ENCODE peak calls at places on chromosomes 3 and 15, in nine cellular contexts. One of them, this sample, is unnamed.

GRCh38 chr15:52652984-52653383 is 26.2 kb downstream of the ATOSA start:
- DNase-seq in fibroblast of gingiva: peak; percentile 45
- DNase-seq in GM23248: peak; percentile 55
- DNase-seq in A549: no peak
- DNase-seq in activated T-cell treated with anti-CD3 and anti-CD28 coated beads for 1 hour: no peak
- DNase-seq in COR-L47: no peak
- DNase-seq in NCI-H774: no peak
- DNase-seq in neuronal stem cell: no peak
- DNase-seq in AG08395: peak; percentile 15
- DNase-seq in this sample: no peak

GRCh38 chr3:45123030-45123429 is 23.1 kb downstream of the CDCP1 start:
- DNase-seq in A549: peak; percentile 41
- DNase-seq in activated T-cell treated with anti-CD3 and anti-CD28 coated beads for 1 hour: no peak
- DNase-seq in GM23248: peak; percentile 95
- DNase-seq in fibroblast of gingiva: peak; percentile 87
- DNase-seq in AG08395: peak; percentile 72
- DNase-seq in COR-L47: no peak
- DNase-seq in NCI-H774: no peak
- DNase-seq in neuronal stem cell: no peak
- DNase-seq in this sample: no peak

GRCh38 chr3:70974752-70975151 is 608.8 kb downstream of the FOXP1 start:
- DNase-seq in AG08395: no peak
- DNase-seq in COR-L47: no peak
- DNase-seq in GM23248: no peak
- DNase-seq in NCI-H774: no peak
- DNase-seq in A549: no peak
- DNase-seq in neuronal stem cell: no peak
- DNase-seq in activated T-cell treated with anti-CD3 and anti-CD28 coated beads for 1 hour: no peak
- DNase-seq in fibroblast of gingiva: no peak
- DNase-seq in this sample: no peak

GRCh38 chr15:55714064-55714463 is 28.9 kb downstream of the PRTG start:
- DNase-seq in NCI-H774: no peak
- DNase-seq in activated T-cell treated with anti-CD3 and anti-CD28 coated beads for 1 hour: no peak
- DNase-seq in GM23248: no peak
- DNase-seq in neuronal stem cell: no peak
- DNase-seq in A549: no peak
- DNase-seq in AG08395: no peak
- DNase-seq in fibroblast of gingiva: no peak
- DNase-seq in COR-L47: no peak
- DNase-seq in this sample: no peak

GRCh38 chr15:62469478-62469873 is 304.4 kb upstream of the C2CD4B start:
- DNase-seq in fibroblast of gingiva: peak; percentile 64
- DNase-seq in neuronal stem cell: no peak
- DNase-seq in activated T-cell treated with anti-CD3 and anti-CD28 coated beads for 1 hour: no peak
- DNase-seq in NCI-H774: no peak
- DNase-seq in A549: no peak
- DNase-seq in COR-L47: no peak
- DNase-seq in AG08395: peak; percentile 58
- DNase-seq in GM23248: peak; percentile 76
- DNase-seq in this sample: no peak

GRCh38 chr3:132659000-132659369 is 624 bp downstream of the ACAD11 start:
- DNase-seq in NCI-H774: no peak
- DNase-seq in AG08395: no peak
- DNase-seq in A549: no peak
- DNase-seq in fibroblast of gingiva: no peak
- DNase-seq in GM23248: peak; percentile 67
- DNase-seq in activated T-cell treated with anti-CD3 and anti-CD28 coated beads for 1 hour: no peak
- DNase-seq in COR-L47: no peak
- DNase-seq in neuronal stem cell: no peak
- DNase-seq in this sample: no peak

GRCh38 chr3:177729939-177730700 is 532.8 kb upstream of the TBL1XR1 start:
- DNase-seq in fibroblast of gingiva: peak; percentile 86
- DNase-seq in NCI-H774: no peak
- DNase-seq in GM23248: no peak
- DNase-seq in AG08395: no peak
- DNase-seq in A549: no peak
- DNase-seq in COR-L47: peak; percentile 19
- DNase-seq in neuronal stem cell: no peak
- DNase-seq in activated T-cell treated with anti-CD3 and anti-CD28 coated beads for 1 hour: no peak
- DNase-seq in this sample: no peak

GRCh38 chr15:40308844-40309189 is 1.1 kb upstream of the PLCB2 start:
- DNase-seq in neuronal stem cell: no peak
- DNase-seq in A549: no peak
- DNase-seq in fibroblast of gingiva: no peak
- DNase-seq in COR-L47: no peak
- DNase-seq in AG08395: no peak
- DNase-seq in activated T-cell treated with anti-CD3 and anti-CD28 coated beads for 1 hour: no peak
- DNase-seq in NCI-H774: no peak
- DNase-seq in GM23248: no peak
- DNase-seq in this sample: no peak

GRCh38 chr3:195558602-195559001 is 15.5 kb upstream of the PPP1R2 start:
- DNase-seq in AG08395: no peak
- DNase-seq in activated T-cell treated with anti-CD3 and anti-CD28 coated beads for 1 hour: no peak
- DNase-seq in GM23248: peak; percentile 41
- DNase-seq in NCI-H774: peak; percentile 74
- DNase-seq in neuronal stem cell: no peak
- DNase-seq in fibroblast of gingiva: peak; percentile 58
- DNase-seq in COR-L47: peak; percentile 67
- DNase-seq in A549: no peak
- DNase-seq in this sample: peak; percentile 90

GRCh38 chr3:42756681-42757213 is 16.3 kb downstream of the CCDC13 start:
- DNase-seq in A549: no peak
- DNase-seq in GM23248: no peak
- DNase-seq in activated T-cell treated with anti-CD3 and anti-CD28 coated beads for 1 hour: no peak
- DNase-seq in NCI-H774: no peak
- DNase-seq in fibroblast of gingiva: no peak
- DNase-seq in COR-L47: no peak
- DNase-seq in neuronal stem cell: no peak
- DNase-seq in AG08395: no peak
- DNase-seq in this sample: no peak

GRCh38 chr3:51860703-51861665 is at the start of gene IQCF2:
- DNase-seq in GM23248: no peak
- DNase-seq in fibroblast of gingiva: no peak
- DNase-seq in AG08395: no peak
- DNase-seq in A549: no peak
- DNase-seq in COR-L47: no peak
- DNase-seq in NCI-H774: no peak
- DNase-seq in activated T-cell treated with anti-CD3 and anti-CD28 coated beads for 1 hour: no peak
- DNase-seq in neuronal stem cell: no peak
- DNase-seq in this sample: no peak

GRCh38 chr3:129596194-129597086 is 10.0 kb downstream of the PLXND1 start:
- DNase-seq in COR-L47: no peak
- DNase-seq in fibroblast of gingiva: peak; percentile 98
- DNase-seq in A549: no peak
- DNase-seq in NCI-H774: no peak
- DNase-seq in neuronal stem cell: no peak
- DNase-seq in AG08395: peak; percentile 96
- DNase-seq in GM23248: peak; percentile 95
- DNase-seq in activated T-cell treated with anti-CD3 and anti-CD28 coated beads for 1 hour: no peak
- DNase-seq in this sample: peak; percentile 81

GRCh38 chr15:33021806-33022389 is 172.6 kb downstream of the FMN1 start:
- DNase-seq in neuronal stem cell: peak; percentile 23
- DNase-seq in GM23248: peak; percentile 79
- DNase-seq in COR-L47: peak; percentile 64
- DNase-seq in A549: peak; percentile 79
- DNase-seq in activated T-cell treated with anti-CD3 and anti-CD28 coated beads for 1 hour: no peak
- DNase-seq in fibroblast of gingiva: peak; percentile 56
- DNase-seq in AG08395: peak; percentile 79
- DNase-seq in NCI-H774: peak; percentile 33
- DNase-seq in this sample: peak; percentile 47

GRCh38 chr3:71006810-71007785 is 576.4 kb downstream of the FOXP1 start:
- DNase-seq in AG08395: peak; percentile 17
- DNase-seq in activated T-cell treated with anti-CD3 and anti-CD28 coated beads for 1 hour: no peak
- DNase-seq in COR-L47: no peak
- DNase-seq in fibroblast of gingiva: peak; percentile 17
- DNase-seq in GM23248: peak; percentile 50
- DNase-seq in A549: peak; percentile 24
- DNase-seq in NCI-H774: no peak
- DNase-seq in neuronal stem cell: no peak
- DNase-seq in this sample: peak; percentile 51

GRCh38 chr3:77053769-77054168 is 13.9 kb downstream of the ROBO2 start:
- DNase-seq in AG08395: no peak
- DNase-seq in neuronal stem cell: no peak
- DNase-seq in A549: no peak
- DNase-seq in COR-L47: no peak
- DNase-seq in GM23248: no peak
- DNase-seq in NCI-H774: no peak
- DNase-seq in fibroblast of gingiva: peak; percentile 44
- DNase-seq in activated T-cell treated with anti-CD3 and anti-CD28 coated beads for 1 hour: no peak
- DNase-seq in this sample: no peak

GRCh38 chr3:127177226-127177625 is 15.7 kb upstream of the PRR23E start:
- DNase-seq in NCI-H774: no peak
- DNase-seq in neuronal stem cell: no peak
- DNase-seq in COR-L47: no peak
- DNase-seq in AG08395: no peak
- DNase-seq in fibroblast of gingiva: no peak
- DNase-seq in A549: no peak
- DNase-seq in GM23248: no peak
- DNase-seq in activated T-cell treated with anti-CD3 and anti-CD28 coated beads for 1 hour: no peak
- DNase-seq in this sample: no peak

GRCh38 chr3:160018959-160019358 is 30.3 kb downstream of the IL12A start:
- DNase-seq in A549: no peak
- DNase-seq in neuronal stem cell: no peak
- DNase-seq in COR-L47: no peak
- DNase-seq in GM23248: no peak
- DNase-seq in NCI-H774: peak; percentile 54
- DNase-seq in fibroblast of gingiva: no peak
- DNase-seq in activated T-cell treated with anti-CD3 and anti-CD28 coated beads for 1 hour: no peak
- DNase-seq in AG08395: no peak
- DNase-seq in this sample: no peak

GRCh38 chr3:71949403-71949802 is 164.5 kb upstream of the PROK2 start:
- DNase-seq in neuronal stem cell: no peak
- DNase-seq in A549: no peak
- DNase-seq in COR-L47: no peak
- DNase-seq in activated T-cell treated with anti-CD3 and anti-CD28 coated beads for 1 hour: no peak
- DNase-seq in fibroblast of gingiva: no peak
- DNase-seq in NCI-H774: no peak
- DNase-seq in GM23248: no peak
- DNase-seq in AG08395: no peak
- DNase-seq in this sample: no peak

GRCh38 chr3:159032311-159032710 is 230.5 kb downstream of the MFSD1 start:
- DNase-seq in A549: no peak
- DNase-seq in NCI-H774: no peak
- DNase-seq in neuronal stem cell: no peak
- DNase-seq in fibroblast of gingiva: no peak
- DNase-seq in AG08395: no peak
- DNase-seq in COR-L47: no peak
- DNase-seq in GM23248: peak; percentile 55
- DNase-seq in activated T-cell treated with anti-CD3 and anti-CD28 coated beads for 1 hour: no peak
- DNase-seq in this sample: no peak

GRCh38 chr15:79641841-79642240 is 209.7 kb downstream of the MINAR1 start:
- DNase-seq in activated T-cell treated with anti-CD3 and anti-CD28 coated beads for 1 hour: no peak
- DNase-seq in A549: no peak
- DNase-seq in GM23248: peak; percentile 28
- DNase-seq in neuronal stem cell: no peak
- DNase-seq in NCI-H774: no peak
- DNase-seq in fibroblast of gingiva: peak; percentile 17
- DNase-seq in AG08395: no peak
- DNase-seq in COR-L47: no peak
- DNase-seq in this sample: no peak

GRCh38 chr15:27679621-27680521 is 419.2 kb downstream of the OCA2 start:
- DNase-seq in AG08395: no peak
- DNase-seq in COR-L47: peak; percentile 95
- DNase-seq in fibroblast of gingiva: no peak
- DNase-seq in neuronal stem cell: no peak
- DNase-seq in NCI-H774: peak; percentile 86
- DNase-seq in A549: no peak
- DNase-seq in activated T-cell treated with anti-CD3 and anti-CD28 coated beads for 1 hour: no peak
- DNase-seq in GM23248: peak; percentile 8
- DNase-seq in this sample: no peak

GRCh38 chr3:29079358-29079757 is 201.5 kb upstream of the RBMS3 start:
- DNase-seq in NCI-H774: no peak
- DNase-seq in AG08395: no peak
- DNase-seq in fibroblast of gingiva: peak; percentile 53
- DNase-seq in activated T-cell treated with anti-CD3 and anti-CD28 coated beads for 1 hour: no peak
- DNase-seq in COR-L47: no peak
- DNase-seq in GM23248: peak; percentile 41
- DNase-seq in A549: no peak
- DNase-seq in neuronal stem cell: no peak
- DNase-seq in this sample: no peak

This sample was measured in SW480.